ENCODE peak calls at places on chromosome 22, in four cellular contexts. W, I, A and O are unnamed samples.

GRCh38 chr22:34812631-34813030 is 253.3 kb upstream of the ISX start:
- DNase-seq in I (no peak), W (no peak), A (no peak), O (peak)

GRCh38 chr22:23302171-23303002 is 122.1 kb downstream of the BCR start:
- DNase-seq in W (no peak), I (peak), A (no peak), O (no peak)

GRCh38 chr22:19815823-19816290 is 38.8 kb downstream of the GNB1L start:
- DNase-seq in W (no peak), A (no peak), I (no peak), O (no peak)

GRCh38 chr22:23180893-23181762 is 819 bp downstream of the BCR start:
- DNase-seq in I (no peak), W (peak), A (peak), O (no peak)

GRCh38 chr22:27804683-27805297 is 3.2 kb upstream of the MN1 start:
- DNase-seq in A (peak), W (peak), I (peak), O (peak)

GRCh38 chr22:27461470-27461869 is 340.1 kb downstream of the MN1 start:
- DNase-seq in I (no peak), A (no peak), W (no peak), O (no peak)

GRCh38 chr22:17910561-17911311 is 113.6 kb downstream of the MICAL3 start:
- DNase-seq in I (peak), W (no peak), A (peak), O (no peak)

GRCh38 chr22:18000441-18001039 is 23.8 kb downstream of the MICAL3 start:
- DNase-seq in W (no peak), A (peak), I (peak), O (no peak)

GRCh38 chr22:44179989-44180705 is 578 bp upstream of the PARVG start:
- DNase-seq in W (no peak), A (no peak), I (no peak), O (no peak)

DNA sequence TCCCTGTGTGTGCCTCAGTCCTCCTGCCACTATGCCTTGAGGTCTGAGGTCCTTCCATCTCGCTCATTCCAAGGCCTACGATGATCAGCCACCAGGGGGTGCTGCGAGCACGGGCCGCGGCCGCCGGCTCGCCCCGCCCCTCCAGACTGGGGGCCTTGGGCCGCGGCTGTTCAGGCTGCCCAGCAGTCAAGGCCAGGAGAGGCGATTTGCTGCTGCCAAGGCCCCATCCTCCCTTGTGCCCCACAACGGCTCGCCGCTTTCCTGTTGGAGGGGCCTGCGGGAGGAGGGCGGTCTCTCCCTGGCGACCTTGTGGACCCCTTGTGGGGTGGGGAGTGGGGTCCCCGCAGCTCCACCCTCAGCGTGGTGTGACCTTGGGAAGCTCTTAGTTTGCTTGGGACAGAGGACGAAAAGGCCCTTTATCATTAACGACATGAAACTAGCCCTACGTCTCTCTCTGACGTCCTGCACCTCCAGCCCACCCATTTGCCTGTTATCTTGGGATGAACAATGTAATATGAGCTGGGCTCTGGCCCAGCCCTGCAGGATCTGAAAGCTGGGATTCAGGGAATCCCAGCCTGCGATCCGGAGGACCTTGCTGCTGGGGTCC is 5.4 kb upstream of the GALR3 start:
- DNase-seq in I (peak), A (peak), W (peak), O (no peak)
- H3K4me3 ChIP-seq in I (peak), A (peak), W (no peak), O (peak)

GRCh38 chr22:21569459-21570161 is 2.1 kb downstream of the UBE2L3 start:
- DNase-seq in I (no peak), W (peak), A (no peak), O (peak)
- H3K4me3 ChIP-seq in I (no peak), W (peak), A (peak), O (peak)

GRCh38 chr22:46330426-46330825 is 5.1 kb upstream of the TRMU start:
- DNase-seq in W (no peak), I (no peak), A (no peak), O (no peak)

GRCh38 chr22:46328066-46328465 is 7.4 kb upstream of the TRMU start:
- DNase-seq in A (no peak), I (no peak), W (no peak), O (no peak)

GRCh38 chr22:46328797-46329196 is 6.7 kb upstream of the TRMU start:
- DNase-seq in A (no peak), I (no peak), W (no peak), O (no peak)

GRCh38 chr22:46329616-46330015 is 5.9 kb upstream of the TRMU start:
- DNase-seq in I (no peak), W (no peak), A (no peak), O (no peak)

GRCh38 chr22:46331496-46331895 is 4.0 kb upstream of the TRMU start:
- DNase-seq in A (no peak), W (no peak), I (no peak), O (no peak)
- H3K4me3 ChIP-seq in A (no peak), W (no peak), I (no peak), O (no peak)

GRCh38 chr22:39174498-39175120 is 22.1 kb upstream of the CBX7 start:
- DNase-seq in A (peak), W (peak), I (peak), O (peak)

GRCh38 chr22:39176067-39176621 is 23.7 kb upstream of the CBX7 start:
- DNase-seq in W (no peak), I (no peak), A (peak), O (no peak)

GRCh38 chr22:39176673-39177455 is 24.4 kb upstream of the CBX7 start:
- DNase-seq in A (no peak), I (no peak), W (no peak), O (no peak)

GRCh38 chr22:39173787-39174497 is 21.5 kb upstream of the CBX7 start:
- DNase-seq in I (no peak), W (no peak), A (peak), O (no peak)

GRCh38 chr22:39175127-39176066 is 22.9 kb upstream of the CBX7 start:
- DNase-seq in W (no peak), I (peak), A (no peak), O (no peak)
- H3K4me3 ChIP-seq in W (no peak), I (no peak), A (no peak), O (no peak)

DNA sequence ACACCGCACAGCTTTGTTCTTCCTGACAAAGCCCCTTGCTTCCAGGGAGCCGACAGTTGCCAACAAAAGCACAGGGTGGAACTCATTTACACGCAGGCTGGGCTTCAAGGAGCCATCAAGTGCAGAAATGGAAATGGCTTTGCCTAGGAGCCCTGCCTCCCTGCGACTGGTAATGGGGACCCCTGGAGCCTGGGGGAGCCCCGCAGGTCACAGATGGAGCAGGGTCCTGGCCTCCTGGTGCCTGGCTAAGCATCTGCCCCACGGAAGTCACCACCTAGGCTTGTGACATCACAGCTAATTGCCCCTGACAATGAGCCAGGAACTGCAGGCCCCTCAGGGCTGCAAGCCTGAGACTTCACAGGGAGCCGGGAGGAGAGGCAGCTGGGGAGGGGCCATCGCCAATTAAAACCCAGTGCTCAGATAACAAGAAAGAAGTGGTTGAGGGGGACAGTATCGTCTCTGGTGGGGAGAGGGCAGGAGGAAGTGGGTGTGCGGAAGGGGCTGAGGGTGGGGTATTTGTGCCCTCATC is 66.8 kb downstream of the NFAM1 start:
- DNase-seq in A (no peak), I (no peak), W (no peak), O (no peak)
- H3K4me3 ChIP-seq in A (no peak), I (no peak), W (no peak), O (no peak)

GRCh38 chr22:30296851-30297250 is 7.5 kb upstream of the CASTOR1 start:
- DNase-seq in I (no peak), A (no peak), W (no peak), O (no peak)
- H3K4me3 ChIP-seq in I (no peak), A (no peak), W (no peak), O (no peak)

GRCh38 chr22:48090332-48090672 is 1327.9 kb downstream of the TBC1D22A start:
- DNase-seq in I (no peak), A (no peak), W (no peak), O (no peak)
- H3K4me3 ChIP-seq in I (no peak), A (no peak), W (no peak), O (no peak)

GRCh38 chr22:37218771-37219411 is 6.6 kb upstream of the SSTR3 start:
- DNase-seq in W (peak), I (no peak), A (peak), O (peak)
- H3K4me3 ChIP-seq in W (peak), I (no peak), A (no peak), O (peak)